ENCODE peak calls at places on chromosomes 7 and 10, in four cellular contexts. G is lung, L is Panc1, X is IMR-90. T is an unnamed sample.

GRCh38 chr7:17646181-17646956 is 293.9 kb downstream of the SNX13 start:
- DNase-seq in L (peak; percentile 69), X (peak; percentile 66), G (no peak), T (no peak)

GRCh38 chr10:80260295-80261243 is 28.9 kb downstream of the MAT1A start:
- DNase-seq in L (peak; percentile 27), G (no peak), X (no peak), T (no peak)

GRCh38 chr7:64947252-64948000 is 43.4 kb downstream of the ZNF117 start:
- DNase-seq in L (no peak), X (no peak), G (no peak), T (no peak)

GRCh38 chr10:19638173-19638872 is 177.9 kb upstream of the PLXDC2 start:
- DNase-seq in L (no peak), G (peak; percentile 43), X (peak; percentile 95), T (peak; percentile 53)

GRCh38 chr10:44982114-44982460 is 3.5 kb upstream of the DEPP1 start:
- DNase-seq in X (no peak), L (no peak), G (no peak), T (no peak)

GRCh38 chr10:13448216-13448615 is 80.6 kb downstream of the BEND7 start:
- DNase-seq in X (peak; percentile 74), G (no peak), L (no peak), T (no peak)

GRCh38 chr7:100642534-100642907 is 1.2 kb upstream of the TFR2 start:
- DNase-seq in L (no peak), X (no peak), G (no peak), T (no peak)

GRCh38 chr7:21044913-21045312 is 258.2 kb upstream of the SP8 start:
- DNase-seq in G (no peak), L (no peak), X (no peak), T (no peak)

GRCh38 chr7:110119883-110120581 is 970.9 kb upstream of the LRRN3 start:
- DNase-seq in L (no peak), X (peak; percentile 18), G (no peak), T (no peak)

GRCh38 chr10:122140941-122141623 is 130.0 kb upstream of the BTBD16 start:
- DNase-seq in L (peak; percentile 89), X (peak; percentile 94), G (peak; percentile 85), T (peak; percentile 83)

GRCh38 chr7:18357691-18358090 is 137.9 kb upstream of the HDAC9 start:
- DNase-seq in X (peak; percentile 6), G (no peak), L (no peak), T (no peak)

GRCh38 chr7:46651561-46652088 is 730.6 kb upstream of the IGFBP3 start:
- DNase-seq in X (no peak), L (no peak), G (no peak), T (peak; percentile 76)

GRCh38 chr10:104288355-104288754 is 19.4 kb downstream of the GSTO2 start:
- DNase-seq in L (no peak), X (no peak), G (no peak), T (no peak)

GRCh38 chr7:41981046-41982040 is 255.7 kb downstream of the GLI3 start:
- DNase-seq in L (no peak), G (no peak), X (no peak), T (no peak)

GRCh38 chr7:54426406-54426805 is 115.8 kb upstream of the VSTM2A start:
- DNase-seq in X (no peak), L (no peak), G (no peak), T (no peak)

GRCh38 chr10:121310151-121310711 is 288.0 kb downstream of the FGFR2 start:
- DNase-seq in L (no peak), G (no peak), X (no peak), T (peak; percentile 48)

GRCh38 chr7:130865408-130866236 is 131.6 kb upstream of the KLF14 start:
- DNase-seq in L (no peak), G (no peak), X (peak; percentile 61), T (no peak)

GRCh38 chr10:112671743-112672142 is 224.7 kb downstream of the VTI1A start:
- DNase-seq in G (no peak), L (no peak), X (no peak), T (no peak)
- H3K4me3 ChIP-seq in G (no peak overlapping the region), L (no peak overlapping the region), X (no peak overlapping the region), T (no peak overlapping the region)

GRCh38 chr10:77608281-77608680 is 29.3 kb downstream of the KCNMA1 start:
- DNase-seq in L (no peak), G (no peak), X (no peak), T (no peak)

GRCh38 chr10:77604941-77605351 is 32.7 kb downstream of the KCNMA1 start:
- DNase-seq in X (no peak), L (no peak), G (no peak), T (no peak)

GRCh38 chr10:77605466-77605865 is 32.1 kb downstream of the KCNMA1 start:
- DNase-seq in X (no peak), L (no peak), G (no peak), T (no peak)

GRCh38 chr10:77604063-77604462 is 33.5 kb downstream of the KCNMA1 start:
- DNase-seq in G (no peak), L (no peak), X (no peak), T (no peak)

DNA sequence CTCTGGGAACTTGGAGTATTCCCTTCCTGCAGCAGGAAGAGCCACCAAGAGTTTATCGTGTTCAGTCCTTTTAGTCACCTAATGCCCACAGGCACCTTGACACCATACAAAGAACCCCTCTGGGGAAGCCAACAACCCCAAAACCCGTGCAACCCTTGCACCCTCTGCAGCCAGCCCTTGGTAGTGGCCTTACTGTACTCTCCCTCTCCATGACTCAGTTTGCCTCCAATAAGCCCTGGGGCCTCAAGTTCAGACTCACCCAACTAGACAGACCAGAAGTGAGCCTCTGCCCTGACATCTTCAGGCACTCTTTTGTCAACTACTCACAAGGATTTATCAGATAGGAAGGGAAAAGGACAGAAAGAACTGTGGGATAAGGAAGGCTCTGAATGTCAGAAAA is 30.9 kb downstream of the KCNMA1 start:
- DNase-seq in L (no peak), X (no peak), G (no peak), T (no peak)
- TF ChIP-seq CTCF in L (no peak), X (no peak), G (no peak), T (peak; percentile 21)

DNA sequence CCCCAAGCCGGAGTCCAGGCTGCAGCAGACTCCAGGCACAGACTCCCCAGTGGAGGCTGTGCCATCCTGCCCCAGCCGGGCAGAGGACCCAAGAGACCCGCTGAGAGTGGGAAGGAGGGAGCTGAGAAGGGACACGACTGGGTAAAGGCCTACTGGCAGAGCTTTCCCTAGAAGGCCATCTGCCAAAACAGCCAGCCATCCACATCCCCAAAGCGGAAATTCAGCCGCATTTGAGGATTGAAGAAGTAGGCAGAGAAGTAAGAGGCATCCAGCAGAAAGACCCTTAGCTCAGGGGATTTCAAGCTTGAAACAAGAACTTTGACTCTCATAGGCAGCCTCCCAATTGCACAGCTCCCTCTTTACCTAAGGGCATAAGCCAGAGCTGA is 853 bp downstream of the CPXM2 start:
- DNase-seq in L (no peak), G (no peak), X (no peak), T (no peak)
- H3K4me3 ChIP-seq in L (no peak overlapping the region), G (no peak overlapping the region), X (no peak overlapping the region), T (no peak overlapping the region)

DNA sequence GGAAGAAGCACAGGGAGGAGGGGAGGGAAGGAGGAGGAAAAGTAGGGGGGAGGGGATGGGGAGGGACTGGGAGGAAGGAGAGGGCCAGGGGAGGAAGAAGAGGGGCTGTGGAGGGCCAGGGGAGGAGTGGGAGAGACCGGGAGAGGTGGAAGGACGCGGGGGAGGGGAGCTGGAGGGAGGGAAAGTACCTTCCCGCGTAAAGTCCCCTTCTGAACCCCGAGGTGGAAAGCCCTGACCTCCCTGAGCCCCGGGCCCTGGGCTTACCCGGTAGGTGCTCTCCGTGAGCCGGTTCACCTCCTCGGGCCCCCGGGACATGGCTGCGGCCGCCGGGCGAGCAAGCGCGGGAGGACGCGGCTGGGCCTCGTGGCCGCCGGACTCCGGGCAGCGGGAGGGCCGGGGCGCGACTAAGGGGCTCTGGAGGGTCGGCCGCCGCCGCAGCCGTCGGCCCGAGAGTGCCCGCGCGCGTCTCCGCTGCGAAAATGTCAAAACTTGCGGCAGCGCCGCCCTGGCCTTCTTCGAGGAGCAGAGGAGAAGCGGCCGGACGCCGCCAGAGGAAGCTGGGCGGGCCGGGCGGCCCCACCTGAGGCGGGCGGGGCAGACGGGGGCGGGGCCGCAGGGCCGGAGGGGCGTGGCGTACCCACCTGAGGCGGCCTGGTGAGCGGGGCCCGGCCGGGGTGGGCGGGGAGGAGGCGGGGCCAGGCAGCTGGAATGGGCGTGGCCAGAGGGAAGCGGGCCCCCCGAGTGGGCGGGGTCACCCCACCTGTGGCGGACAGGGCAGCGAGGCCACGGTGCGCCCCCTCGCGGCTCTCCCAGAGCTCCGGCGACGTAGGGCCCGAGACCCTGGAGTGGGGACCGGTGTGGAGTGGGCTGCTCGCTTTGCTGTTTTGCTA is at the start of gene BAIAP2L1:
- DNase-seq in L (peak; percentile 69), G (peak; percentile 93), X (peak; percentile 49), T (no peak)
- TF ChIP-seq CTCF in L (peak; percentile 95), G (peak; percentile 33), X (peak; percentile 63), T (peak; percentile 74)

GRCh38 chr10:86363833-86364511 is 2.6 kb downstream of the GRID1 start:
- DNase-seq in L (no peak), G (no peak), X (no peak), T (no peak)
- H3K4me3 ChIP-seq in L (no peak overlapping the region), G (no peak overlapping the region), X (no peak overlapping the region), T (no peak overlapping the region)

DNA sequence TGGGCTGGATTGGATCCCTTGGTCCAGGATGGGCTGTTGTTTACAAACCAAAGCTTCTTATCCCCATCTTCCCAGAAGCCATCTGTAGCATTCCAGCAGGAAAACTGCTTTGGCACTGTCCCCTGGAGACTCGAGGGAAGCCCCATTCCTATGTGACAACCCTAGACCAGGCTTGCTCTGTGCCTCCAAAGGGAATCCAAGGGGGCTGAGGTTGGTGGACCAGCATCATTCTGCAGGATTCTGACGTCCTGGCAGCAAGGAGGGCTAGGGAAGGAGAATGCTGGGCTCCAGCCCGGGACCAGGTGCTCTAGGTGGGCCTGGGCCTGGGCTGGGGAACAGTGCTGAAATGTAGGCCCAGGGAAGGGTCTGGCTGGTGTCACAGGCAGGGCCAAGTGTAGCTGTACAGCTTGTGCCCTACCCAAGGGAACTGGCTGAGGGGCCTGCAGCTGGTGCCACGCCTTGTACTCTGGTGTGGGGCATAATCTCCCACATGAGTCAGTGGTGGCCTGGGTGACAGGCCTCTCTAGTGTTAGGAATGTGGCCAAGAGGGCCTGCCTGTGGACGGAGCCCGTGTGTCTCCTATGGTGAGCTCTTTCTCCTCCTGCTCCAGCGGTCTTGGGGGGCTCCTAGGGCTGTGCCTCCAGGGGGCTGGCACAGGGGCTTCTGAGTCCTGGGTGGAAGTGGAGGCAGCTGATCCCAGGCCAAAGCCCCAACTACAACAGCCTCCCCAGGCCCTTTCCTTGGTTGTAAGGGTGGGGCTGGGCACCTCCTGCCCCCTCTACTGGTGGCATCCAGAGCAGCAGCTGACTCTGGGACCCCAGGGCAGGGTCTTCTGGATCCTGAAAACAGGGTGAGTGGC is 25.2 kb downstream of the TRIM8 start:
- DNase-seq in L (no peak), G (peak; percentile 69), X (peak; percentile 43), T (no peak)
- TF ChIP-seq CTCF in L (peak; percentile 86), G (no peak), X (peak; percentile 14), T (peak; percentile 64)

DNA sequence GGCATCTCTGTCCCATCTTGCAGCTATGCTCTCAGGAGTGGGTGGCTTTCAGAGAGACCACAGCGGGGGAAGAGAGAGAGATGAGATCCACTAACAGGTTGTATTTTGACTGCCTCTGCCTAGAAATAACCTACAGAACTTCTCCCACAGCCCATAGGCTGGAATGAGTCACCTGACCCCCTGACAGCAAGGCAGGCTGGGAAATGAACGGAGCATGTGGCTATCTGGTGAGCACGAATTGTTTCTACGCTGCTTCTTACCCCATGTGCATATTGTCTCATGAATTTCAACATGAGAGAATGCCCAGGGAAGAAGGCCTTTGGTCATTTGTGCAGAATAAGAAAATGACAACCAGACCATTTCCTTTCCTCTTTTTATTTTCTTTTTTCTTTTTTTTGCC is 151.3 kb downstream of the SNX10 start:
- DNase-seq in L (no peak), G (no peak), X (no peak), T (no peak)
- H3K4me3 ChIP-seq in L (no peak overlapping the region), G (no peak overlapping the region), X (no peak overlapping the region), T (no peak overlapping the region)

GRCh38 chr7:29946428-29947186 is 43.0 kb downstream of the SCRN1 start:
- DNase-seq in L (no peak), X (no peak), G (peak; percentile 44), T (no peak)
- TF ChIP-seq CTCF in L (peak; percentile 70), X (peak; percentile 33), G (peak; percentile 11), T (peak; percentile 64)

T was measured in epithelial cell of proximal tubule.